ENCODE peak calls at places on chromosomes 2 and 18, in four cellular contexts. K is GM12878, O is HepG2, L is A549. S is an unnamed sample.

GRCh38 chr2:56077352-56077915 is 106.4 kb upstream of the CCDC85A start:
- DNase-seq in K (no peak), O (peak), L (peak), S (peak)

GRCh38 chr2:205524656-205525055 is 157.6 kb upstream of the NRP2 start:
- DNase-seq in K (no peak), O (no peak), L (no peak), S (no peak)

GRCh38 chr2:86617153-86617552 is 6.5 kb downstream of the RNF103 start:
- DNase-seq in K (no peak), O (no peak), L (no peak), S (no peak)

GRCh38 chr2:20451761-20452499 is 5.1 kb downstream of the RHOB start:
- DNase-seq in K (no peak), O (no peak), L (no peak), S (no peak)

GRCh38 chr2:217399288-217399687 is 539.4 kb upstream of the TNP1 start:
- DNase-seq in K (no peak), O (no peak), L (no peak), S (no peak)

GRCh38 chr2:152600698-152601097 is 116.6 kb downstream of the PRPF40A start:
- DNase-seq in K (no peak), O (no peak), L (no peak), S (no peak)

GRCh38 chr2:150860301-150860700 is 372.8 kb upstream of the RND3 start:
- DNase-seq in K (no peak), O (no peak), L (no peak), S (no peak)

GRCh38 chr2:85504434-85505261 is 34.3 kb upstream of the MAT2A start:
- DNase-seq in K (no peak), O (no peak), L (peak), S (peak)

GRCh38 chr2:60213865-60214657 is 339.4 kb downstream of the BCL11A start:
- DNase-seq in K (no peak), O (no peak), L (peak), S (no peak)

GRCh38 chr2:25558262-25558661 is 115.1 kb downstream of the DTNB start:
- DNase-seq in K (peak), O (no peak), L (no peak), S (no peak)

GRCh38 chr2:218216336-218216673 is 684 bp upstream of the ARPC2 start:
- DNase-seq in K (no peak), O (no peak), L (no peak), S (no peak)

GRCh38 chr18:75341267-75341666 is 86.2 kb downstream of the SMIM21 start:
- DNase-seq in K (no peak), O (no peak), L (no peak), S (no peak)

GRCh38 chr2:187302619-187303018 is 145.4 kb downstream of the CALCRL start:
- DNase-seq in K (no peak), O (no peak), L (no peak), S (no peak)

GRCh38 chr18:32906506-32907214 is 133.8 kb upstream of the KLHL14 start:
- DNase-seq in K (no peak), O (no peak), L (no peak), S (no peak)

GRCh38 chr18:50297621-50298442 is 10.3 kb upstream of the CXXC1 start:
- DNase-seq in K (peak), O (no peak), L (peak), S (no peak)

GRCh38 chr2:10987439-10987838 is 75.7 kb downstream of the KCNF1 start:
- DNase-seq in K (no peak), O (no peak), L (no peak), S (no peak)

GRCh38 chr2:46669996-46670793 is 190.8 kb downstream of the TMEM247 start:
- DNase-seq in K (no peak), O (no peak), L (peak), S (no peak)

GRCh38 chr18:39624934-39625333 is 2059.3 kb upstream of the CELF4 start:
- DNase-seq in K (no peak), O (no peak), L (no peak), S (no peak)

GRCh38 chr2:140604096-140604495 is 1526.7 kb downstream of the LRP1B start:
- DNase-seq in K (no peak), O (no peak), L (no peak), S (no peak)

GRCh38 chr2:38615237-38615636 is 12.5 kb upstream of the HNRNPLL start:
- DNase-seq in K (no peak), O (no peak), L (no peak), S (peak)

GRCh38 chr18:33735428-33735827 is 157.4 kb downstream of the ASXL3 start:
- DNase-seq in K (no peak), O (no peak), L (no peak), S (no peak)

GRCh38 chr2:16005819-16006536 is 65.6 kb downstream of the MYCN start:
- DNase-seq in K (no peak), O (peak), L (peak), S (no peak)

GRCh38 chr18:25299426-25299825 is 52.5 kb downstream of the ZNF521 start:
- DNase-seq in K (no peak), O (no peak), L (no peak), S (no peak)

GRCh38 chr2:72367530-72368225 is 220.0 kb upstream of the CYP26B1 start:
- DNase-seq in K (no peak), O (peak), L (peak), S (no peak)

GRCh38 chr2:142223309-142223708 is 92.5 kb upstream of the LRP1B start:
- DNase-seq in K (no peak), O (no peak), L (no peak), S (no peak)

GRCh38 chr18:29218101-29218500 is 1041.2 kb upstream of the CDH2 start:
- DNase-seq in K (no peak), O (no peak), L (no peak), S (no peak)

GRCh38 chr2:44362207-44363015 is 664 bp downstream of the CAMKMT start:
- DNase-seq in K (peak), O (peak), L (peak), S (peak)

GRCh38 chr2:59904145-59904544 is 649.3 kb downstream of the BCL11A start:
- DNase-seq in K (no peak), O (no peak), L (no peak), S (no peak)

GRCh38 chr2:63788070-63788469 is 53.6 kb upstream of the UGP2 start:
- DNase-seq in K (no peak), O (no peak), L (no peak), S (no peak)

GRCh38 chr2:203583696-203584095 is 48.6 kb upstream of the RAPH1 start:
- DNase-seq in K (peak), O (no peak), L (peak), S (no peak)

GRCh38 chr2:21800356-21800755 is 676.6 kb downstream of the TDRD15 start:
- DNase-seq in K (no peak), O (no peak), L (no peak), S (no peak)

GRCh38 chr18:42644729-42645131 is 470.8 kb downstream of the RIT2 start:
- DNase-seq in K (no peak), O (no peak), L (no peak), S (no peak)

GRCh38 chr2:128793414-128793813 is 474.7 kb upstream of the HS6ST1 start:
- DNase-seq in K (no peak), O (no peak), L (no peak), S (no peak)

GRCh38 chr2:109098251-109098920 is 30.6 kb upstream of the SH3RF3 start:
- DNase-seq in K (no peak), O (no peak), L (no peak), S (no peak)

GRCh38 chr2:75237296-75237695 is 38.0 kb upstream of the TACR1 start:
- DNase-seq in K (no peak), O (no peak), L (no peak), S (no peak)

GRCh38 chr2:75238670-75239330 is 39.5 kb upstream of the TACR1 start:
- DNase-seq in K (no peak), O (no peak), L (peak), S (no peak)

DNA sequence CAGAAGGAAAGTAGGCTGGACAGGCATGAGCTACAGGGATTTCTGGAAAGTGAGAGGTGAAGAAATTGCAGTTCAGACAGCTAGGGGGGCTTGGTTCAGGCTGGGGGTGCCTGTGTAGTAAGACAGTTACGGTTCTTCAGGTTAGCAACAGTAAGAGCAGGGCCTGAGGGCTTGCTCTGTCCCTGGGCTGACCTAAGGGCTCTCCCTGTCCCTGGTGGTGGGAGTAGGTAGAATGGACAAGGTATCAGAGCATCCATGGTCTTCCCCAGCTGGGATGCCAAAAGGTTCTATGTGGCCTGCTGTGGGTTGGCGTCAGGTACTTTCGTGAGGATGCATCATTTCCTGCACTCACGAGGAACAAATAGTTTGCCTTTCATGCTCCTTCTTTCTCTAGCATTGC is 34.6 kb upstream of the TACR1 start:
- DNase-seq in K (no peak), O (no peak), L (no peak), S (no peak)
- TF ChIP-seq RAD21 in K (no peak), O (no peak), L (no peak), S (no peak)

GRCh38 chr18:9757851-9758587 is 49.9 kb downstream of the RAB31 start:
- DNase-seq in K (no peak), O (no peak), L (peak), S (peak)
- TF ChIP-seq CHD4 in K (no peak), O (no peak), L (no peak), S (no peak)

GRCh38 chr2:27135471-27135955 is 1.1 kb upstream of the PREB start:
- DNase-seq in K (no peak), O (no peak), L (no peak), S (no peak)

GRCh38 chr2:27136751-27137150 is 2.3 kb upstream of the PREB start:
- DNase-seq in K (no peak), O (no peak), L (no peak), S (no peak)

GRCh38 chr2:27139310-27139709 is at the start of gene PRR30:
- DNase-seq in K (no peak), O (no peak), L (no peak), S (no peak)

GRCh38 chr2:27137322-27137935 is 1.8 kb downstream of the PRR30 start:
- DNase-seq in K (no peak), O (no peak), L (no peak), S (no peak)

GRCh38 chr2:27138111-27138510 is 1.1 kb downstream of the PRR30 start:
- DNase-seq in K (no peak), O (no peak), L (no peak), S (no peak)
- TF ChIP-seq RAD21 in K (no peak), O (no peak), L (no peak), S (no peak)

GRCh38 chr2:36886664-36887063 is 79.7 kb downstream of the STRN start:
- DNase-seq in K (no peak), O (no peak), L (no peak), S (no peak)
- TF ChIP-seq CHD4 in K (no peak), O (no peak), L (no peak), S (no peak)

DNA sequence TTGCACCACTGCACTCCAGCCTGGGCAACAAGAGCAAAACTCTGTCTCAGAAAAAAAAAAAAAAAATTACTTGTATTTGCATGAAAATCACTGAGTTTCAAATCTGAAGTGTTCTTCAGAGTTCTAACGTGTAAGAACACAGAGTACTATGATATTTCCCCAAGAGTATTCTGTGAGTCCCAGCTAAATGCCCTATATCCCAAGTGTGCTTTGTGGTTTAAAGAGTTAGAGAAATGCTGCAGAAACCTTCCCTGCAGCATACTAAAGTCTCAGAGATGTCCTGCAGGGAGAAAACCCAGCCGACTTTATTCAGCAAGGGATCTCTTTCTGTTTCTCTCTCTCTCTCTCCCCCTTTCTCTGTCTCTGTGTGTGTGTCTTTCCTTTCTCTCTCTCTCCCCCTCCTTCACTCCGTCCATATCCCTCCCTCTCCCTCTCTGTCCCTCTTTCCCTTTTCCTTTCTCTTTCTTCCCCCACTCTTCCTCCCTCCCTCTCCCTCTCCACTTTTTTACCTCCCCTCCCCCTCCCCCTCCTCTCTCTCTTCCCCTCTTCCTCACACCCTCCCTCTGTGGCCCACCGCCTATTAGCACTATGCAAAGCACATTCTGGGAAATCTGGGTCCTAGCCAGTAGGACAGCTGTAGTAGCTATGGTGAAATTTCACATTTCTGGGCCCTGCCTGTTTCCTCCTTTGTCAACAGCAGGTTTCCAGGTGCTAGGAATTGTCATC is 54.2 kb downstream of the ACTR2 start:
- DNase-seq in K (no peak), O (no peak), L (no peak), S (no peak)
- TF ChIP-seq RAD21 in K (no peak), O (no peak), L (no peak), S (no peak)